ENCODE peak calls at places on chromosomes 3 and 15, in five cellular contexts. K is posterior cingulate gyrus; V is heart right ventricle; J is CD4-positive, alpha-beta memory T cell; I is left colon. O is an unnamed sample.

GRCh38 chr15:75051161-75051560 is 27.8 kb downstream of the PPCDC start:
- DNase-seq in K (no peak), V (peak), J (no peak), I (no peak), O (no peak)

GRCh38 chr3:97993526-97993925 is 21.3 kb upstream of the RIOX2 start:
- DNase-seq in K (no peak), V (no peak), J (no peak), I (no peak), O (no peak)

GRCh38 chr3:13419356-13420050 is 619 bp downstream of the NUP210 start:
- DNase-seq in K (peak), V (no peak), J (peak), I (no peak), O (peak)

GRCh38 chr3:149449100-149449654 is 25.3 kb upstream of the TM4SF4 start:
- DNase-seq in K (no peak), V (no peak), J (no peak), I (no peak), O (no peak)

GRCh38 chr3:195557327-195557726 is 14.2 kb upstream of the PPP1R2 start:
- DNase-seq in K (no peak), V (no peak), J (no peak), I (no peak), O (no peak)

GRCh38 chr3:89173546-89173945 is 66.1 kb downstream of the EPHA3 start:
- DNase-seq in K (no peak), V (no peak), J (no peak), I (no peak), O (no peak)

GRCh38 chr3:166864473-166865467 is 515.3 kb downstream of the ZBBX start:
- DNase-seq in K (no peak), V (no peak), J (no peak), I (no peak), O (no peak)

GRCh38 chr15:48340111-48340510 is 8.9 kb downstream of the DUT start:
- DNase-seq in K (no peak), V (no peak), J (no peak), I (no peak), O (no peak)

GRCh38 chr3:97958796-97959195 is 13.4 kb downstream of the RIOX2 start:
- DNase-seq in K (no peak), V (no peak), J (no peak), I (no peak), O (no peak)

GRCh38 chr3:141539441-141540187 is 52.8 kb downstream of the RASA2 start:
- DNase-seq in K (no peak), V (no peak), J (no peak), I (no peak), O (no peak)

GRCh38 chr3:17579289-17580031 is 163.0 kb downstream of the TBC1D5 start:
- DNase-seq in K (no peak), V (no peak), J (no peak), I (no peak), O (peak)

GRCh38 chr3:130950641-130951040 is 56.8 kb downstream of the ATP2C1 start:
- DNase-seq in K (no peak), V (no peak), J (no peak), I (no peak), O (no peak)

GRCh38 chr15:96354731-96355560 is 24.4 kb downstream of the NR2F2 start:
- DNase-seq in K (no peak), V (no peak), J (no peak), I (no peak), O (no peak)

GRCh38 chr3:134381836-134382442 is 7.7 kb upstream of the AMOTL2 start:
- DNase-seq in K (no peak), V (no peak), J (no peak), I (peak), O (no peak)

GRCh38 chr3:123878807-123879206 is 5.3 kb downstream of the MYLK start:
- DNase-seq in K (no peak), V (no peak), J (no peak), I (no peak), O (no peak)

GRCh38 chr3:152745677-152746076 is 89.3 kb upstream of the P2RY1 start:
- DNase-seq in K (no peak), V (no peak), J (no peak), I (no peak), O (no peak)

GRCh38 chr3:64932016-64932518 is 244.3 kb upstream of the ADAMTS9 start:
- DNase-seq in K (no peak), V (no peak), J (no peak), I (no peak), O (no peak)

GRCh38 chr15:62119224-62119925 is 45.7 kb downstream of the C2CD4B start:
- DNase-seq in K (no peak), V (peak), J (no peak), I (no peak), O (peak)

GRCh38 chr3:23479026-23479425 is 275.9 kb downstream of the UBE2E2 start:
- DNase-seq in K (no peak), V (no peak), J (no peak), I (no peak), O (no peak)

GRCh38 chr3:110376119-110376518 is 695.5 kb upstream of the NECTIN3 start:
- DNase-seq in K (no peak), V (no peak), J (no peak), I (no peak), O (no peak)